ENCODE peak calls at places on chromosomes 2 and 18, in four cellular contexts. One of them, this sample, is unnamed.

GRCh38 chr2:191301971-191302370 is 56.8 kb downstream of the MYO1B start:
- DNase-seq in heart right ventricle: no peak
- DNase-seq in fibroblast of the aortic adventitia: no peak
- DNase-seq in cardiac fibroblast: no peak
- DNase-seq in this sample: no peak

GRCh38 chr2:170354409-170354808 is 176.5 kb downstream of the MYO3B start:
- DNase-seq in heart right ventricle: no peak
- DNase-seq in fibroblast of the aortic adventitia: no peak
- DNase-seq in cardiac fibroblast: no peak
- DNase-seq in this sample: no peak

GRCh38 chr18:45687617-45688016 is 36.4 kb upstream of the SLC14A1 start:
- DNase-seq in heart right ventricle: no peak
- DNase-seq in fibroblast of the aortic adventitia: no peak
- DNase-seq in cardiac fibroblast: no peak
- DNase-seq in this sample: no peak

GRCh38 chr18:78978336-78979057 is 1.1 kb upstream of the SALL3 start:
- DNase-seq in heart right ventricle: no peak
- DNase-seq in fibroblast of the aortic adventitia: no peak
- DNase-seq in cardiac fibroblast: no peak
- DNase-seq in this sample: no peak

GRCh38 chr18:11873670-11874340 is 22.6 kb downstream of the CHMP1B start:
- DNase-seq in heart right ventricle: no peak
- DNase-seq in fibroblast of the aortic adventitia: no peak
- DNase-seq in cardiac fibroblast: no peak
- DNase-seq in this sample: no peak

GRCh38 chr2:128714861-128715312 is 396.2 kb upstream of the HS6ST1 start:
- DNase-seq in heart right ventricle: no peak
- DNase-seq in fibroblast of the aortic adventitia: no peak
- DNase-seq in cardiac fibroblast: no peak
- DNase-seq in this sample: no peak

GRCh38 chr2:42567806-42568429 is 514 bp upstream of the MTA3 start:
- DNase-seq in heart right ventricle: peak
- DNase-seq in fibroblast of the aortic adventitia: no peak
- DNase-seq in cardiac fibroblast: no peak
- DNase-seq in this sample: peak

GRCh38 chr18:58394046-58394445 is 234.8 kb downstream of the ALPK2 start:
- DNase-seq in heart right ventricle: no peak
- DNase-seq in fibroblast of the aortic adventitia: peak
- DNase-seq in cardiac fibroblast: peak
- DNase-seq in this sample: no peak

GRCh38 chr2:31429759-31430438 is 15.4 kb upstream of the XDH start:
- DNase-seq in heart right ventricle: no peak
- DNase-seq in fibroblast of the aortic adventitia: peak
- DNase-seq in cardiac fibroblast: peak
- DNase-seq in this sample: peak

GRCh38 chr2:11097038-11097720 is 58.1 kb upstream of the SLC66A3 start:
- DNase-seq in heart right ventricle: no peak
- DNase-seq in fibroblast of the aortic adventitia: peak
- DNase-seq in cardiac fibroblast: peak
- DNase-seq in this sample: no peak

GRCh38 chr2:57207191-57207590 is 839.4 kb upstream of the VRK2 start:
- DNase-seq in heart right ventricle: no peak
- DNase-seq in fibroblast of the aortic adventitia: no peak
- DNase-seq in cardiac fibroblast: peak
- DNase-seq in this sample: no peak

GRCh38 chr18:8816805-8817204 is 111.4 kb downstream of the MTCL1 start:
- DNase-seq in heart right ventricle: no peak
- DNase-seq in fibroblast of the aortic adventitia: peak
- DNase-seq in cardiac fibroblast: peak
- DNase-seq in this sample: no peak

DNA sequence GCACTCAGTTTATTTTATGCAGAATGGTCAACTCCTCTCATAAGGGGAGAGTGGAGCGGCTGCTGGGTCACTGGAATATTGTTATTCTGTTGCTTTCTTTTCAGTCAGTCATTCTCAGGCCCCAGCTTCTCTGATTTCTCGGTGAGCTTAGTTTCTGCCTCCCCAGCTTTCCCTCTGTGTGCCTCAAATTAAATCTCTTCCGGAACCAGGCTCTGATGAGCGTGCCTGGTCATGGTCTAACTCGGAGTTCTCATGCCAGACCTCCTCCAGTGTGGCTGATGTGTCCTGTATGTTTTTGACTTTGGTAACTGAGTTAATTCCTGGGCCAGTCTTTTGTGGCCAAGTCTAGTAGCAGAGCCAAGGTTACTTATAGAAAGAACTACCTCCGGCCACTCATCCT is 4.9 kb upstream of the STK11IP start:
- DNase-seq in heart right ventricle: no peak
- DNase-seq in fibroblast of the aortic adventitia: no peak
- DNase-seq in cardiac fibroblast: no peak
- DNase-seq in this sample: no peak
- H3K4me3 ChIP-seq in heart right ventricle: no peak
- H3K4me3 ChIP-seq in fibroblast of the aortic adventitia: no peak
- H3K4me3 ChIP-seq in cardiac fibroblast: no peak
- H3K4me3 ChIP-seq in this sample: no peak

GRCh38 chr18:75206637-75207297 is 2.2 kb downstream of the PTGR3 start:
- DNase-seq in heart right ventricle: no peak
- DNase-seq in fibroblast of the aortic adventitia: no peak
- DNase-seq in cardiac fibroblast: no peak
- DNase-seq in this sample: no peak

GRCh38 chr18:75204262-75204977 is 4.5 kb downstream of the PTGR3 start:
- DNase-seq in heart right ventricle: no peak
- DNase-seq in fibroblast of the aortic adventitia: peak
- DNase-seq in cardiac fibroblast: peak
- DNase-seq in this sample: no peak

GRCh38 chr18:75203456-75204261 is 5.3 kb downstream of the PTGR3 start:
- DNase-seq in heart right ventricle: no peak
- DNase-seq in fibroblast of the aortic adventitia: peak
- DNase-seq in cardiac fibroblast: no peak
- DNase-seq in this sample: peak

GRCh38 chr18:75205760-75206109 is 3.2 kb downstream of the PTGR3 start:
- DNase-seq in heart right ventricle: no peak
- DNase-seq in fibroblast of the aortic adventitia: no peak
- DNase-seq in cardiac fibroblast: no peak
- DNase-seq in this sample: no peak

DNA sequence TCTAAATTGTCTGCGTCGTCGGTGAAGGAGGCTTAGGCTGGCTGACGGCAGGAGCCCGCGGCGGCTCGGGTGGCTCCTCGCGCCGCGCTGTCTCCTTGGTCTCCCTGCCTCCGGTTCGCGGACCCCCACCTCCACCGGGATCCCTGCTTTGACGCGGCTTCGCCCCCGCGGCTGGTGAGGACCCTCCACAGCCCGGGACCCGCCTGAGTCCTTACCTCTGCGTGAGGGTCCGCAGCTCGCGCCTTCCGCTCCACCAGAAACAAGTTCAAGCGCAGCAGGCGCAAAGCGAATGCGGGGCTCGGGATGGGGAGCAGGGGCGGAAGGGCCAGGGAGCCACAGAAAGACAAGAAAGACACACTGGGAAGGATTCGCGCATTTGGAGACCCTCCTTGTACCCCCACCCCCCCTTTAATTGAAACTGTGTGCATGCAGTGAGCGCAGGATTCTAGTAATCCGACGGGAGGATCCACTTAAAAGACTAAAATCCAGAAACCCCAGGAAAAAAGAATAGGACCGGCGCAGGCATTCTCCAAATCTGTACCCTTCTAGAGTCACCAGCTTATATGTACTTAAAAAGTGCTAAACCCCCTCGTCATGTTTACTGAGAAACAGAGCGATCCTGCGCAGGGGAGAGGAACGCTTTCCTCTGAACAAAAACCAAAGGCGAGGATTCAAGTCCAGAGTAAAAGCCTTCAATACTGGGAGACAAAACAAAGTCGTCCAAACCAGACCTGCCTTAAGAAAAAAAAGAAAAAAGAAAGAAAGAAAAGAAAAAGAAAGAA is 3.8 kb downstream of the PTGR3 start:
- DNase-seq in heart right ventricle: no peak
- DNase-seq in fibroblast of the aortic adventitia: no peak
- DNase-seq in cardiac fibroblast: no peak
- DNase-seq in this sample: no peak
- H3K4me3 ChIP-seq in heart right ventricle: peak
- H3K4me3 ChIP-seq in fibroblast of the aortic adventitia: peak
- H3K4me3 ChIP-seq in cardiac fibroblast: peak
- H3K4me3 ChIP-seq in this sample: no peak

GRCh38 chr2:239318790-239319189 is 82.0 kb downstream of the HDAC4 start:
- DNase-seq in heart right ventricle: peak
- DNase-seq in fibroblast of the aortic adventitia: no peak
- DNase-seq in cardiac fibroblast: peak
- DNase-seq in this sample: no peak
- H3K4me3 ChIP-seq in heart right ventricle: peak
- H3K4me3 ChIP-seq in fibroblast of the aortic adventitia: peak
- H3K4me3 ChIP-seq in cardiac fibroblast: no peak
- H3K4me3 ChIP-seq in this sample: no peak

GRCh38 chr2:66573412-66573811 is 138.5 kb downstream of the MEIS1 start:
- DNase-seq in heart right ventricle: no peak
- DNase-seq in fibroblast of the aortic adventitia: no peak
- DNase-seq in cardiac fibroblast: no peak
- DNase-seq in this sample: peak
- H3K4me3 ChIP-seq in heart right ventricle: no peak
- H3K4me3 ChIP-seq in fibroblast of the aortic adventitia: no peak
- H3K4me3 ChIP-seq in cardiac fibroblast: no peak
- H3K4me3 ChIP-seq in this sample: no peak

DNA sequence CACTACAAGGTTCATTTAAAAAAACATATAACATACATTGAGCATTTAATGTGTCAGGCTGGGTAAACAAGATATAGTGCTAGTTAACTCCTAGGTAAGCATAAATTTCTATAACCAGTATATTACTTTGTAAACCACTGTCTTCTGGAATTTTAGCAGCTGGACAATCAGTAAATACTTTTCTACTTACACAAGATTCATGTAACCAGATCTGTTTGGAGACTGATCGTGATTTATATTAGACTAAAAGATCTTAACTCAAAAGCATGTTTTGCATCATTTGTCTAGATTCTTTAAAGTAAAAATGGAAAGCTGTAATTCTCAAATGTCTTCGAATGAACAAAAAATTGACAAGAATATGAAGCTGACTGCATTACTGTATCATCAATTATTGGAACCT is 941 bp upstream of the SGO2 start:
- DNase-seq in heart right ventricle: no peak
- DNase-seq in fibroblast of the aortic adventitia: peak
- DNase-seq in cardiac fibroblast: no peak
- DNase-seq in this sample: no peak
- H3K4me3 ChIP-seq in heart right ventricle: peak
- H3K4me3 ChIP-seq in fibroblast of the aortic adventitia: no peak
- H3K4me3 ChIP-seq in cardiac fibroblast: no peak
- H3K4me3 ChIP-seq in this sample: no peak

GRCh38 chr2:60552851-60553495 is 481 bp downstream of the BCL11A start:
- DNase-seq in heart right ventricle: no peak
- DNase-seq in fibroblast of the aortic adventitia: no peak
- DNase-seq in cardiac fibroblast: no peak
- DNase-seq in this sample: no peak
- H3K4me3 ChIP-seq in heart right ventricle: peak
- H3K4me3 ChIP-seq in fibroblast of the aortic adventitia: peak
- H3K4me3 ChIP-seq in cardiac fibroblast: peak
- H3K4me3 ChIP-seq in this sample: peak

This sample was measured in body of pancreas.